ENCODE peak calls at places on chromosomes 7 and 10, in eight cellular contexts. N is aorta, E is K562, A is pancreas, M is cardiac muscle cell, J is fibroblast of lung, U is brain microvascular endothelial cell, P is tibial nerve. S is an unnamed sample.

GRCh38 chr10:34801066-34801738 is 13.9 kb downstream of the PARD3 start:
- DNase-seq in J (no peak), P (peak), U (no peak), M (peak), N (no peak), E (no peak), A (no peak), S (no peak)

GRCh38 chr10:67858971-67859370 is 21.0 kb upstream of the DNAJC12 start:
- DNase-seq in E (no peak), U (no peak), P (no peak), N (no peak), M (no peak), A (no peak), J (no peak), S (no peak)

GRCh38 chr10:4775808-4776207 is 50.2 kb upstream of the AKR1E2 start:
- DNase-seq in M (no peak), A (no peak), P (no peak), J (no peak), N (no peak), E (no peak), U (peak), S (peak)

GRCh38 chr10:73906524-73907447 is 4.1 kb upstream of the PLAU start:
- DNase-seq in N (peak), M (peak), A (no peak), P (peak), E (no peak), U (peak), J (peak), S (peak)

GRCh38 chr7:70131807-70132565 is 533.7 kb downstream of the AUTS2 start:
- DNase-seq in N (no peak), M (no peak), A (no peak), P (no peak), U (no peak), E (no peak), J (no peak), S (peak)

GRCh38 chr7:114095885-114096284 is 177.1 kb upstream of the PPP1R3A start:
- DNase-seq in J (no peak), A (no peak), U (no peak), N (no peak), M (no peak), E (no peak), P (no peak), S (no peak)

GRCh38 chr7:95723583-95724180 is 48.7 kb upstream of the DYNC1I1 start:
- DNase-seq in P (peak), J (peak), N (no peak), M (peak), U (peak), E (peak), A (peak), S (peak)

GRCh38 chr10:16520900-16521299 is 779 bp downstream of the C1QL3 start:
- DNase-seq in E (no peak), J (peak), M (peak), P (no peak), A (no peak), U (no peak), N (peak), S (peak)

GRCh38 chr10:118035358-118036031 is 11.2 kb downstream of the RAB11FIP2 start:
- DNase-seq in J (peak), A (no peak), U (no peak), E (no peak), P (no peak), N (no peak), M (peak), S (peak)

GRCh38 chr7:34087892-34088891 is 182.9 kb downstream of the BMPER start:
- DNase-seq in U (peak), J (peak), M (peak), E (peak), N (no peak), P (no peak), A (no peak), S (peak)

GRCh38 chr7:27155816-27156507 is 513 bp downstream of the HOXA7 start:
- DNase-seq in U (no peak), E (no peak), P (no peak), N (peak), A (no peak), J (peak), M (no peak), S (no peak)

GRCh38 chr10:43278216-43278615 is 11.4 kb upstream of the RASGEF1A start:
- DNase-seq in J (no peak), E (no peak), M (no peak), P (no peak), A (no peak), N (no peak), U (no peak), S (no peak)

GRCh38 chr7:155619634-155620271 is 24.7 kb upstream of the RBM33 start:
- DNase-seq in M (no peak), N (no peak), U (no peak), A (no peak), E (no peak), J (no peak), P (no peak), S (no peak)

GRCh38 chr10:72886596-72887522 is 6.7 kb upstream of the OIT3 start:
- DNase-seq in M (peak), P (no peak), N (no peak), U (no peak), E (no peak), A (no peak), J (no peak), S (peak)

GRCh38 chr7:81767883-81768282 is 2.0 kb downstream of the HGF start:
- DNase-seq in P (no peak), J (peak), A (no peak), E (no peak), N (no peak), M (peak), U (no peak), S (peak)
- H3K4me3 ChIP-seq in P (no peak), J (peak), A (no peak), E (no peak), N (no peak), M (no peak), U (no peak), S (no peak)

GRCh38 chr10:103861501-103861900 is 6.1 kb upstream of the SH3PXD2A start:
- DNase-seq in A (no peak), M (no peak), U (peak), N (no peak), J (peak), P (no peak), E (no peak), S (no peak)
- H3K27ac ChIP-seq in A (no peak), M (no peak), U (no peak), N (no peak), J (no peak), P (peak), E (no peak), S (no peak)

DNA sequence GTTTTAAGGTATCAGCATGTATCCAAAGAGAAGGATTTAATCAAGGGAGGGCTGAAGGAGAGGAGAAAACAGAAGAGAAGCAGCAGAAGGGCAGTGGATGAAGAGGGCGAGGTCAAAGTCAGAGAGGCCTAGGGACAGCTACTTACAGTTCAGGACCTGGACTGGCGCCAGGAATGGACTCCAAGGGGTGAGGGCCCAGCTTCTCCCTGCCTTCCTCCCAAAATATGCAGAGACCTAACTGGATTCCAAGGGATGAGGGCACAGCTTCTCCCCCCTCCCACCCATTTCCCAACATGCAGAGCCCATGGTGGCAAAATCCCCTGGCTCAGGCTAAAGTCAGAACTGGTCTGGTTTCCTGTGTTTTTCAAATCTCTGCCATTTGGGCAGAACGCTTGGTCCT is 3.4 kb upstream of the TCF7L2 start:
- DNase-seq in E (no peak), U (no peak), P (no peak), N (no peak), A (no peak), M (no peak), J (no peak), S (no peak)
- H3K4me3 ChIP-seq in E (no peak), U (no peak), P (no peak), N (no peak), A (no peak), M (no peak), J (no peak), S (no peak)

GRCh38 chr10:79095316-79095715 is 26.6 kb downstream of the ZMIZ1 start:
- DNase-seq in U (no peak), M (no peak), N (no peak), A (no peak), J (no peak), E (no peak), P (no peak), S (no peak)
- H3K27ac ChIP-seq in U (no peak), M (peak), N (no peak), A (peak), J (no peak), E (no peak), P (peak), S (no peak)

DNA sequence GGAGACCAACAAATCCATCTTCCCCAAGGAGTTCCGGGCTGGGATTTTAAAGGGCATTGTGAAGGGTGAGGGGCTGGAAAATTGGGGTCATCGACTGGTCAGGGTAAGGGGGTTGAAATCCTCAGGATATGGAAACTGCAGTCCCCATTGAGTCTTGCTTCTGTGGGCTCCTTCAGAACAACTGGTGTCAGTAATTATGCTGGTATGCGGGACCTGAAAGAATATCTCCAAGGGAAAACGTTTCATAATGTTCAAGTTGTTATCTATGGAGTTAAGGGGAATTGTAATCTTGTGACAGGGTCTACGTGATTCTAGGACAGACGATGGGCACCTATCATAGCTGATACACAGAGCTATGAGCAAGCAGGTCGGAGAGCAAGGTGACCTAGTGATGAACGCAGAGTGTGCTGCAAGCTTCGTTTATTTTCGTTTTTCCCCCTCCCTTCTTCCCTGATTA is 494 bp upstream of the RHBDD2 start:
- DNase-seq in U (no peak), M (no peak), A (no peak), N (no peak), E (no peak), J (no peak), P (no peak), S (no peak)
- H3K4me3 ChIP-seq in U (peak), M (no peak), A (peak), N (peak), E (peak), J (no peak), P (peak), S (peak)

GRCh38 chr7:47950714-47951113 is 2.4 kb upstream of the PKD1L1 start:
- DNase-seq in N (no peak), U (no peak), P (no peak), A (no peak), M (peak), J (no peak), E (peak), S (no peak)
- H3K27ac ChIP-seq in N (no peak), U (no peak), P (no peak), A (no peak), M (no peak), J (no peak), E (no peak), S (no peak)

DNA sequence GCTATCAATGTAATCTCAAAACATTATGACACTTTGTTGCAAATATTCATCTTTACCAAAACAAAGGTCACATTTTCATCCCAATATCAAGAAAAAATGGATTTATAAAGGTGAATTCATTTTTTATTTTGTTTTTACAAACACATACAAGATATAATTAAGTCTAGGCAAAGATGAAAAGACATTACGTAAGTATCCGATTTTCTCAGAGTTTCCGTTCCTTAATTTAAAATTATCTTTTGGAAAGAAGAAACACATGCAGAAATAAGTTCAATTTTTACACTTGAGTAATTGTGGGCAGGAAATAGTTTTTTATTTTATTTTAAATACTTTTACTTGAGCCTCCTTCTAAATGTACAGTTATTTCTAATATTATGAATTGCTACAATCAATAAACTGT is 24.6 kb downstream of the RTKN2 start:
- DNase-seq in J (no peak), E (no peak), M (no peak), N (no peak), U (no peak), A (no peak), P (no peak), S (no peak)
- H3K4me3 ChIP-seq in J (peak), E (no peak), M (no peak), N (no peak), U (no peak), A (no peak), P (no peak), S (peak)